ENCODE peak calls at places on chromosome 14, in four cellular contexts. D is Karpas-422, X is GM12878, V is kidney. E is an unnamed sample. For H3K36me3 and H3K4me1, the result is how much of the 10 kb centered on the place peaks cover.

GRCh38 chr14:37142835-37143499 is 29.4 kb downstream of the SLC25A21 start:
- DNase-seq in D (peak), X (no peak), V (no peak), E (no peak)

GRCh38 chr14:98168196-98168985 is 1103.6 kb downstream of the BCL11B start:
- DNase-seq in D (no peak), X (no peak), V (no peak), E (no peak)

GRCh38 chr14:77985235-77985634 is 184.9 kb upstream of the NRXN3 start:
- DNase-seq in D (no peak), X (no peak), V (no peak), E (no peak)

GRCh38 chr14:75168586-75169335 is 7.7 kb downstream of the TMED10 start:
- DNase-seq in D (no peak), X (no peak), V (no peak), E (no peak)

GRCh38 chr14:104930526-104931322 is 6.0 kb downstream of the PLD4 start:
- DNase-seq in D (no peak), X (no peak), V (peak), E (no peak)

GRCh38 chr14:90290612-90291011 is 34.3 kb downstream of the PSMC1 start:
- DNase-seq in D (no peak), X (no peak), V (no peak), E (no peak)

GRCh38 chr14:54785111-54785777 is 117.4 kb downstream of the GCH1 start:
- DNase-seq in D (peak), X (no peak), V (no peak), E (no peak)

GRCh38 chr14:96888158-96888557 is 91.0 kb downstream of the VRK1 start:
- DNase-seq in D (no peak), X (peak), V (no peak), E (no peak)

GRCh38 chr14:69242311-69243224 is 17.4 kb upstream of the GALNT16 start:
- DNase-seq in D (peak), X (peak), V (no peak), E (peak)

GRCh38 chr14:91929700-91930099 is 17.8 kb downstream of the FBLN5 start:
- DNase-seq in D (no peak), X (no peak), V (no peak), E (no peak)

GRCh38 chr14:68084256-68084655 is 264.7 kb downstream of the RAD51B start:
- DNase-seq in D (no peak), X (no peak), V (no peak), E (no peak)

GRCh38 chr14:65184032-65184764 is 81.9 kb upstream of the MAX start:
- DNase-seq in D (no peak), X (no peak), V (no peak), E (no peak)

GRCh38 chr14:37587881-37588666 is 7.0 kb downstream of the FOXA1 start:
- DNase-seq in D (no peak), X (no peak), V (peak), E (no peak)

GRCh38 chr14:63375772-63376171 is 57.0 kb upstream of the GPHB5 start:
- DNase-seq in D (no peak), X (no peak), V (no peak), E (no peak)

GRCh38 chr14:105582639-105583038 is 56.3 kb downstream of the TMEM121 start:
- DNase-seq in D (peak), X (no peak), V (peak), E (no peak)

GRCh38 chr14:105304565-105304964 is 3.8 kb upstream of the BRF1 start:
- DNase-seq in D (no peak), X (no peak), V (no peak), E (no peak)

GRCh38 chr14:37420622-37421021 is 174.4 kb downstream of the FOXA1 start:
- DNase-seq in D (no peak), X (no peak), V (no peak), E (no peak)

GRCh38 chr14:20848316-20848954 is 42.8 kb upstream of the RNASE3 start:
- DNase-seq in D (no peak), X (no peak), V (no peak), E (no peak)

GRCh38 chr14:34368115-34368970 is 93.7 kb downstream of the SPTSSA start:
- DNase-seq in D (no peak), X (no peak), V (no peak), E (no peak)

GRCh38 chr14:60196291-60196690 is 31.1 kb upstream of the DHRS7 start:
- DNase-seq in D (no peak), X (no peak), V (no peak), E (no peak)

GRCh38 chr14:78519863-78520262 is 349.7 kb downstream of the NRXN3 start:
- DNase-seq in D (peak), X (no peak), V (no peak), E (no peak)

DNA sequence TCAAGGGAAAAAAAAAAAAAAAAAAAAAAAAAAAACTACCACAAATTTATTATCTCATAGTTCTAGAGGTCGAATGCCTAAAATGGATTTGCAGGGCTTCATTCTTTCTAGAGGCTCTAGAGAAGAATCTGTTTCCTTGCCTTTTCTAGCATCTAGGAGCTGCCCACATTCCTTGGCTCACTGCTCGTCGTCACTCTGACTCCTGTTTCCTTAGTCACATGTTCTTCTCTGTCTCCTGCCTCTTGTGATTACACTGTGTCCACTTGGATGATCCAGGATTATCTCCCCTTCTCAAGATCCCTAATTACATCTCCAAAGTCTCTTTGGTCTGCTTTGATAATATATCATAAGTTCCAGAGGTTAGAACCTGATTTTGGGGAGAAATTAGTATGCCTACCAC is 88.7 kb downstream of the HECTD1 start:
- DNase-seq in D (no peak), X (no peak), V (no peak), E (no peak)
- H3K36me3 ChIP-seq in D (half or more), X (under half), V (half or more), E (half or more)

DNA sequence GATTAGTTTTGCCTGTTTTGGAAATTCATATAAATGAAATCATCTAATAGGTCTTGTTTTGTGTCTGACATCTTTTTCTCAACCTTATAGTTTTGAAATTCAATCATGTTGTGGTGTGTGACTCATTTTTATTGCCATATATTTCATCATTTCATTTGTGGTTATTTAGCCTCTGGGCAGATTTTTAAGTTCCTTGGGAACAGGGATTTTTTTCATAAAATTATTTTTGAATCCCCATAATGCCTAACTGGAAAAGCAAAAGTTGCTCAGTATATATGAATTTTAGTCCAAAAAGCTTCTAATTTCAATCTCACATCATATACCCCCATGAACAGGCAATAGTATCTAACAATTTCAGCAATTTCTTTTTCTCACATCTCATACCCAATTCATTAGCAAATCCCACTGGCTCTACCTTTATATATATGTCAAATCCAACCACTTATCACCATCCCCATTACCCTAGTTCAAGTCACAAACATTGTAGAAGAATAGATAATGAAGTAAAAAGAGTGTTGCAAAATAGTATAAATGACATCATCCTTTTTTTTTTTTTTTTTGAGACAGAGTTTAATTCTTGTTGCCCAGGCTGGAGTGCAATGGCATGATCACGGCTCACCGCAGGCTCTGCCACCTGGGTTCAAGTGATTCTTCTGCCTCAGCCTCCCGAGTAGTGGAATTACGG is 2.6 kb upstream of the OR6J1 start:
- DNase-seq in D (no peak), X (no peak), V (no peak), E (no peak)
- H3K4me1 ChIP-seq in D (under half), X (under half), V (under half), E (under half)

DNA sequence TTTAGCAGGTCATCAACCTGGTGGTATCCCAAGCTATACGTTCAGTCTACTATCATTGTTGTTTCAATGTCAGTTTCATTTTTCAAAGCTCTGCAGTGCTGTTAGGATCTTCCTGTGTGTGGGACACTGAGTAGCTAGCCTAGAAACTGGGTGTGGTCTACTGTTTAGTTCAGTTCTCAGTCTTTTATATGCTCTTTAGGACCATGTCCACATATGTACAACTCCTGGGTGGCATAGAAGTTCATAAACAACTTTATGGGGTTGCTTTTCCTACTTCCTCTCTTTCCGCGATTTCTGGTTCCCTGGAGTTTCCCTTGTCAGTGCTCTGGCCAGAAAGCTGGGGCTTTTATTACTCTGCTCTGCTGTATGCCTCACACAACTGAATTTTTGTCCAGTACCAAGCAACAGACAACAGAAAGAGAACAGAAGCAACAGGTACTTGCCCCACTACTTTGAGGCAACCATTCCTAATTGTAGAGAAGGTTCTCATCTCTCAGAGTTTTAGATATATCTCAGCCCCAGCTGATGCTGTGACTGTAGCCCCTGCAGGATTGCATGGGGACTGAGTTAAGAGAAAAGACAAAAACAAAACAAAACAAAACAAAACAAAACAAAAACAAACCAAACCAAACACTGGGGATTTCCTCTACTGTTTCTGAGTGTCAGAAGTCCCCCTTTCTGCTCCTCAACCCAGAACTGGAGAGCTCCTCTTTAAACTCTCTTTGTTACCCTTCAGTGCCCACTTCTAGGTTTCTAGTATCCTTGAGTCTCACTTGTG is 30.3 kb downstream of the MIS18BP1 start:
- DNase-seq in D (no peak), X (no peak), V (no peak), E (no peak)
- H3K36me3 ChIP-seq in D (half or more), X (under half), V (under half), E (under half)

GRCh38 chr14:71130491-71131179 is 223.4 kb downstream of the PCNX1 start:
- DNase-seq in D (no peak), X (peak), V (no peak), E (no peak)
- H3K4me1 ChIP-seq in D (under half), X (under half), V (under half), E (under half)

E was measured in effector memory CD4-positive, alpha-beta T cell.